ENCODE peak calls at places on chromosomes 2 and 18, in four cellular contexts. U is ascending aorta, T is progenitor cell of endocrine pancreas, S is nephron progenitor cell. W is an unnamed sample.

GRCh38 chr18:37534627-37535026 is 31.0 kb downstream of the CELF4 start:
- DNase-seq in U (no peak), T (no peak), S (no peak), W (no peak)

GRCh38 chr2:29747786-29748470 is 173.5 kb downstream of the ALK start:
- DNase-seq in U (no peak), T (no peak), S (no peak), W (no peak)

GRCh38 chr2:43569921-43570320 is 25.9 kb downstream of the THADA start:
- DNase-seq in U (no peak), T (no peak), S (no peak), W (no peak)

GRCh38 chr2:16566701-16567100 is 98.9 kb downstream of the CYRIA start:
- DNase-seq in U (no peak), T (no peak), S (no peak), W (no peak)

GRCh38 chr2:83991992-83992391 is 467.1 kb downstream of the SUCLG1 start:
- DNase-seq in U (no peak), T (no peak), S (no peak), W (no peak)

GRCh38 chr2:100422320-100422719 is 4.9 kb upstream of the CHST10 start:
- DNase-seq in U (no peak), T (no peak), S (peak), W (no peak)

GRCh38 chr2:37376421-37377186 is 32.2 kb downstream of the QPCT start:
- DNase-seq in U (no peak), T (no peak), S (no peak), W (no peak)

GRCh38 chr2:60463249-60463648 is 90.2 kb downstream of the BCL11A start:
- DNase-seq in U (peak), T (no peak), S (no peak), W (peak)

GRCh38 chr2:8402222-8402621 is 279.6 kb upstream of the ID2 start:
- DNase-seq in U (no peak), T (no peak), S (no peak), W (no peak)

GRCh38 chr2:85053802-85054201 is 79.4 kb upstream of the TCF7L1 start:
- DNase-seq in U (no peak), T (no peak), S (no peak), W (no peak)

GRCh38 chr2:12717988-12718661 is 1.4 kb downstream of the TRIB2 start:
- DNase-seq in U (no peak), T (no peak), S (peak), W (peak)

GRCh38 chr2:98282109-98282508 is 64.1 kb upstream of the CNGA3 start:
- DNase-seq in U (peak), T (no peak), S (no peak), W (no peak)

GRCh38 chr18:3722662-3723433 is 272.9 kb downstream of the TGIF1 start:
- DNase-seq in U (no peak), T (no peak), S (no peak), W (no peak)

GRCh38 chr2:136242687-136243277 is 124.8 kb upstream of the CXCR4 start:
- DNase-seq in U (no peak), T (no peak), S (no peak), W (no peak)

DNA sequence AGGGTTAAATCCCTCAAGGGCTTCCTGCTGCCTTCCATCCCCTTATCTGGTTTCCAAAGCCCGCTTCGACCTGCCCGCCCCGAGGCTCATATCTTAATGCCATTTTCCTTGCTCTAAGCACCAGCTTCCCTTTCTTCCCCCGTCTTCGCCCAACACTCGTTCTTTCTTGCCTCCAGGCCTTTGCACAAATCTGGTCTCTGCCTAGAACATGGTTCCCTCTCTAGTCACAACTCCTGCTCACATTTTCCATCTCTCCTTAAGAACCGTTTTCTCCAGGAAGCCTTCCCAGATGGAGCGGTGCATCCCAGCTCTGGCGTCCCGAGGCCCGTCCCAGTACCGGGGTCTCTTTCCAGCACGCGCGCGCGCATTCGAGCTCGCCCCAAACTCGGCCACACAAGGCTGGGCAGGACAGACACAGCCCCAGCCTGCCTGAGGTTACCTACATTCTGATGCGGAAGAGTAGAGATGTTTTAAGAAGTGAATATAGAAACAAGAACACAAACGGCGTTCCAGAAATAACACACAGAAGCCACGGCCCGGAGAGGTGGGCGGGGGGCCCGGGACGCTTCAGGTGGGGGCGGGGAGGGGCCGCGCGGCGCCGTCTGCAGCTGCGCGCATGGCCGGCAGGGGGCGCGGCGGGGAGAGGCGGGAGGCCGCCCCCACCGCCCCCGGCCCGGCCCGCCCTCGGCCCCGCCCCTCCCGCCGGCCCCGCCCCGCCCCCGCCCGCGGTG is at the start of gene DGKD:
- DNase-seq in U (peak), T (peak), S (peak), W (no peak)
- TF ChIP-seq CTCF in U (peak), T (peak), S (no peak), W (peak)

GRCh38 chr18:26103579-26103978 is 13.2 kb upstream of the SS18 start:
- DNase-seq in U (no peak), T (no peak), S (peak), W (no peak)
- TF ChIP-seq CTCF in U (no peak), T (no peak), S (no peak), W (peak)

DNA sequence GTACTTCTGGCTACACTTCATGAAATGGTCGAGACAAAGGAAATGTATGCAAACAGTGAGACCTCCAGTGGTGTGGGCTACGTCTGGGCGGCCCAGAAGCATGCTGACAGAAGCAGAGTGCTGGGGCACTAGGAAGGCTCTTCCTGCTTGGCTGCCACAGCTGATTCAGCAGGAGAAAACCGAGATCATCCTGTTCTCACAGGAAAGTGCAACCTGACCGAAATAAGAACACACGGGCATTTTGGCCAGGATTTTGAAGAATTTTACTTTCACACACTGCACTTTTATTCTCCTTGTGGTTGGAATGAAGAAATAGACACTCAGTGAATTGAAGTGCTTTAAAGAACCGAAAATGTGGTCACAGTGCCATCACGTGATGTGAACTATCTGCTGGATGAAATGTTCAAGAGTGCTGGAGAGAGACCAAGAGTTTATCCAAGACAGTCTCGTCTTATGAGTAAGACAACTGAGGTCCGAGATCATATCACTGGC is 149.5 kb downstream of the CCBE1 start:
- DNase-seq in U (no peak), T (no peak), S (no peak), W (no peak)
- TF ChIP-seq CTCF in U (no peak), T (no peak), S (no peak), W (peak)

GRCh38 chr2:23565374-23565773 is 180.4 kb downstream of the KLHL29 start:
- DNase-seq in U (no peak), T (no peak), S (no peak), W (no peak)

GRCh38 chr2:23563151-23563550 is 178.2 kb downstream of the KLHL29 start:
- DNase-seq in U (no peak), T (no peak), S (no peak), W (no peak)

GRCh38 chr2:23564618-23564967 is 179.6 kb downstream of the KLHL29 start:
- DNase-seq in U (no peak), T (no peak), S (no peak), W (no peak)

GRCh38 chr2:23562143-23562542 is 177.2 kb downstream of the KLHL29 start:
- DNase-seq in U (no peak), T (no peak), S (no peak), W (no peak)

GRCh38 chr2:23563673-23564617 is 179.0 kb downstream of the KLHL29 start:
- DNase-seq in U (peak), T (peak), S (peak), W (peak)
- TF ChIP-seq CTCF in U (peak), T (peak), S (no peak), W (peak)

GRCh38 chr2:72974436-72974754 is 57.1 kb downstream of the EMX1 start:
- DNase-seq in U (no peak), T (no peak), S (no peak), W (no peak)
- TF ChIP-seq CTCF in U (no peak), T (no peak), S (no peak), W (no peak)

DNA sequence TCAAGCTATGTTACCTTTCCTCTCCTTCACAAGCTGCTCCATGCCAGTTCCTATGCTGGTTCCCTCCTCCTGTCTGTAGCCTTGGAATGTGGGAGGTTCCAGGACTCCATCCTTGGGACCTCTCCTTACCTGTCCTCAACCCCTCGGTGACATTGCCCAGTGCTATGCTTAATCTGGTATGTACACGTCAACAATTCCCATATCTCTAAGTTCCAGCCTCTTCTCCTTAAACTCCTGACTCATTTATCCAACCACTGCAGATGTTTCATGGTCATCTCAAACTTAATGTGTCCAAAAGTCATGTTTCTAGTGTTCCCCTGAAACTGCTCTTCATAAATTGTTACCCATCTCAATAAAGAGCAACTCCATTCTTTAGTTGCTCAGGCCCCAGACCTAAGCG is 160.8 kb downstream of the TNS1 start:
- DNase-seq in U (no peak), T (no peak), S (no peak), W (no peak)
- TF ChIP-seq CTCF in U (no peak), T (no peak), S (no peak), W (no peak)

GRCh38 chr2:160427629-160428424 is 65.8 kb downstream of the RBMS1 start:
- DNase-seq in U (no peak), T (no peak), S (no peak), W (no peak)

GRCh38 chr2:160431441-160431840 is 62.2 kb downstream of the RBMS1 start:
- DNase-seq in U (no peak), T (no peak), S (no peak), W (no peak)

GRCh38 chr2:160428425-160428763 is 65.2 kb downstream of the RBMS1 start:
- DNase-seq in U (no peak), T (no peak), S (no peak), W (no peak)

GRCh38 chr2:160429248-160430000 is 64.2 kb downstream of the RBMS1 start:
- DNase-seq in U (no peak), T (no peak), S (no peak), W (no peak)

DNA sequence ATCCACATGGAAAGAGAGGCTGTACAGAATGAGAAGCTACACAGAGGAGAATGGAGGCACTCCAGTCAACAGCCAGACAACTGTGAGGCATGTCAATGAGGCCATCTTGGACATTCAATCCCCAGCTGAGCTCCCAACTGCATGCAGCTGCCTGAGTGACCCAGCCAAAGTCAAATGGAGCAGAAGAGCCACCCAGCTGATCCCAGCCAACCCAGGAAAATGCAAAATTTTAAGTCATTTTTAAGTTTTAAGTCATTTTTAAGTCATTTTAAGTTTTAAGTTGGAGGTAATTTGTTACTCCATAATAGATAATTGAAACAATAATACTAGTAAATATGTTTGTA is 63.6 kb downstream of the RBMS1 start:
- DNase-seq in U (no peak), T (no peak), S (no peak), W (no peak)
- TF ChIP-seq CTCF in U (no peak), T (no peak), S (no peak), W (no peak)

W was measured in osteocyte.